ENCODE peak calls at places on chromosomes 3 and 15, in four cellular contexts. One of them, this sample, is unnamed.

GRCh38 chr3:177995006-177995732 is 541.1 kb upstream of the KCNMB2 start:
- DNase-seq in IMR-90: no peak
- DNase-seq in stimulated activated CD4-positive, alpha-beta T cell treated with anti-CD3 and anti-CD28 coated beads, Interleukin-4, amount 100 ng/mL, for 48 hours: no peak
- DNase-seq in Caco-2: no peak
- DNase-seq in this sample: no peak

GRCh38 chr3:161264771-161265343 is 43.7 kb downstream of the NMD3 start:
- DNase-seq in IMR-90: peak
- DNase-seq in stimulated activated CD4-positive, alpha-beta T cell treated with anti-CD3 and anti-CD28 coated beads, Interleukin-4, amount 100 ng/mL, for 48 hours: no peak
- DNase-seq in Caco-2: no peak
- DNase-seq in this sample: no peak

GRCh38 chr3:149506540-149506939 is 32.0 kb downstream of the TM4SF4 start:
- DNase-seq in IMR-90: peak
- DNase-seq in stimulated activated CD4-positive, alpha-beta T cell treated with anti-CD3 and anti-CD28 coated beads, Interleukin-4, amount 100 ng/mL, for 48 hours: no peak
- DNase-seq in Caco-2: no peak
- DNase-seq in this sample: no peak

GRCh38 chr3:128083980-128084674 is 31.9 kb downstream of the SEC61A1 start:
- DNase-seq in IMR-90: peak
- DNase-seq in stimulated activated CD4-positive, alpha-beta T cell treated with anti-CD3 and anti-CD28 coated beads, Interleukin-4, amount 100 ng/mL, for 48 hours: no peak
- DNase-seq in Caco-2: no peak
- DNase-seq in this sample: no peak

GRCh38 chr3:185613016-185613415 is 26.9 kb downstream of the SENP2 start:
- DNase-seq in IMR-90: no peak
- DNase-seq in stimulated activated CD4-positive, alpha-beta T cell treated with anti-CD3 and anti-CD28 coated beads, Interleukin-4, amount 100 ng/mL, for 48 hours: no peak
- DNase-seq in Caco-2: no peak
- DNase-seq in this sample: no peak

GRCh38 chr3:39323454-39323853 is 6.1 kb upstream of the CCR8 start:
- DNase-seq in IMR-90: no peak
- DNase-seq in stimulated activated CD4-positive, alpha-beta T cell treated with anti-CD3 and anti-CD28 coated beads, Interleukin-4, amount 100 ng/mL, for 48 hours: no peak
- DNase-seq in Caco-2: no peak
- DNase-seq in this sample: no peak

GRCh38 chr15:62046064-62046779 is 14.0 kb downstream of the VPS13C start:
- DNase-seq in IMR-90: no peak
- DNase-seq in stimulated activated CD4-positive, alpha-beta T cell treated with anti-CD3 and anti-CD28 coated beads, Interleukin-4, amount 100 ng/mL, for 48 hours: no peak
- DNase-seq in Caco-2: no peak
- DNase-seq in this sample: no peak

GRCh38 chr15:101578443-101578894 is 73.7 kb downstream of the TM2D3 start:
- DNase-seq in IMR-90: no peak
- DNase-seq in stimulated activated CD4-positive, alpha-beta T cell treated with anti-CD3 and anti-CD28 coated beads, Interleukin-4, amount 100 ng/mL, for 48 hours: no peak
- DNase-seq in Caco-2: peak
- DNase-seq in this sample: peak

GRCh38 chr15:80991446-80991845 is 1.8 kb upstream of the MESD start:
- DNase-seq in IMR-90: peak
- DNase-seq in stimulated activated CD4-positive, alpha-beta T cell treated with anti-CD3 and anti-CD28 coated beads, Interleukin-4, amount 100 ng/mL, for 48 hours: no peak
- DNase-seq in Caco-2: no peak
- DNase-seq in this sample: no peak

GRCh38 chr3:52983336-52983807 is 62.5 kb downstream of the SFMBT1 start:
- DNase-seq in IMR-90: no peak
- DNase-seq in stimulated activated CD4-positive, alpha-beta T cell treated with anti-CD3 and anti-CD28 coated beads, Interleukin-4, amount 100 ng/mL, for 48 hours: peak
- DNase-seq in Caco-2: no peak
- DNase-seq in this sample: no peak

GRCh38 chr3:190092250-190092649 is 28.4 kb downstream of the P3H2 start:
- DNase-seq in IMR-90: peak
- DNase-seq in stimulated activated CD4-positive, alpha-beta T cell treated with anti-CD3 and anti-CD28 coated beads, Interleukin-4, amount 100 ng/mL, for 48 hours: no peak
- DNase-seq in Caco-2: no peak
- DNase-seq in this sample: no peak

GRCh38 chr15:92645731-92646130 is 9.8 kb downstream of the FAM174B start:
- DNase-seq in IMR-90: no peak
- DNase-seq in stimulated activated CD4-positive, alpha-beta T cell treated with anti-CD3 and anti-CD28 coated beads, Interleukin-4, amount 100 ng/mL, for 48 hours: no peak
- DNase-seq in Caco-2: no peak
- DNase-seq in this sample: no peak

GRCh38 chr3:67906256-67906655 is 251.8 kb upstream of the SUCLG2 start:
- DNase-seq in IMR-90: no peak
- DNase-seq in stimulated activated CD4-positive, alpha-beta T cell treated with anti-CD3 and anti-CD28 coated beads, Interleukin-4, amount 100 ng/mL, for 48 hours: no peak
- DNase-seq in Caco-2: no peak
- DNase-seq in this sample: no peak

GRCh38 chr15:76333720-76334437 is 2.7 kb upstream of the ISL2 start:
- DNase-seq in IMR-90: no peak
- DNase-seq in stimulated activated CD4-positive, alpha-beta T cell treated with anti-CD3 and anti-CD28 coated beads, Interleukin-4, amount 100 ng/mL, for 48 hours: no peak
- DNase-seq in Caco-2: peak
- DNase-seq in this sample: peak